ENCODE peak calls at places on chromosome 3, in six cellular contexts. Y, B, K, C, A and S are unnamed samples. For H3K27me3, the result is how much of the 10 kb centered on the place peaks cover.

GRCh38 chr3:50147861-50148260 is 7.3 kb upstream of the SEMA3F start:
- DNase-seq in C (no peak), K (no peak), B (no peak), Y (no peak), A (no peak), S (no peak)

GRCh38 chr3:113210608-113211369 is 568 bp upstream of the BOC start:
- DNase-seq in K (no peak), C (no peak), Y (peak), B (no peak), A (no peak), S (peak)

GRCh38 chr3:4492240-4493007 is 724 bp upstream of the ITPR1 start:
- DNase-seq in K (peak), C (peak), B (peak), A (peak), Y (peak), S (peak)

GRCh38 chr3:188432826-188433525 is 279.0 kb downstream of the LPP start:
- DNase-seq in C (no peak), B (no peak), Y (no peak), A (no peak), K (no peak), S (peak)

GRCh38 chr3:59425371-59425770 is 375.5 kb upstream of the CFAP20DC start:
- DNase-seq in K (no peak), Y (no peak), C (no peak), B (no peak), A (peak), S (no peak)

GRCh38 chr3:27213450-27213849 is 155.7 kb downstream of the NEK10 start:
- DNase-seq in C (no peak), B (no peak), Y (no peak), K (no peak), A (no peak), S (no peak)

GRCh38 chr3:101849714-101850326 is 506 bp downstream of the NFKBIZ start:
- DNase-seq in A (no peak), K (peak), B (peak), Y (peak), C (peak), S (no peak)

GRCh38 chr3:178226094-178226493 is 310.1 kb upstream of the KCNMB2 start:
- DNase-seq in C (no peak), Y (no peak), K (no peak), A (no peak), B (no peak), S (no peak)

GRCh38 chr3:192372627-192373026 is 354.7 kb downstream of the FGF12 start:
- DNase-seq in A (no peak), C (no peak), K (no peak), B (no peak), Y (no peak), S (no peak)

GRCh38 chr3:99635348-99635747 is 3.0 kb upstream of the COL8A1 start:
- DNase-seq in K (no peak), Y (no peak), B (no peak), C (no peak), A (no peak), S (no peak)

GRCh38 chr3:99637381-99638111 is 848 bp upstream of the COL8A1 start:
- DNase-seq in K (peak), B (no peak), A (no peak), Y (peak), C (no peak), S (no peak)

GRCh38 chr3:99634881-99635280 is 3.5 kb upstream of the COL8A1 start:
- DNase-seq in C (no peak), B (no peak), Y (no peak), A (no peak), K (no peak), S (no peak)

GRCh38 chr3:99638244-99638948 is at the start of gene COL8A1:
- DNase-seq in C (peak), B (no peak), Y (peak), A (peak), K (peak), S (peak)

DNA sequence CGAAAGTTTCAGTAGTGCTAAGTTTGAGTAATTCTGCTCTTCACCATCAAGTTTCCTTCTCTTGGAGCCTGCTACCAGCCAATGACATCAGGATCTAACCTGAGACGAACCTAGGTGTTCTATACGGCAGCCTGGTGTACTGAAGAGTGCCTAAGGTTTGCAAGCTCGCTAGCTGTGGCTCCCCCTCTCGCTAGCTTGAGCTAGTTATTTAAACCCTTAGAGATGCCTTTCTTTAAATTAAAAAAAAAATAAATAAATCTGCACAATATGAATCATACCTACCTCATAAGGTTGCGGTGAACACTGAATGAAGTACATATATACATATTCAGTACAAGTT is 1.4 kb upstream of the COL8A1 start:
- DNase-seq in C (no peak), K (no peak), B (no peak), A (peak), Y (no peak), S (no peak)
- H3K27me3 ChIP-seq in C (half or more), K (under half), B (under half), A (under half), Y (half or more), S (under half)

DNA sequence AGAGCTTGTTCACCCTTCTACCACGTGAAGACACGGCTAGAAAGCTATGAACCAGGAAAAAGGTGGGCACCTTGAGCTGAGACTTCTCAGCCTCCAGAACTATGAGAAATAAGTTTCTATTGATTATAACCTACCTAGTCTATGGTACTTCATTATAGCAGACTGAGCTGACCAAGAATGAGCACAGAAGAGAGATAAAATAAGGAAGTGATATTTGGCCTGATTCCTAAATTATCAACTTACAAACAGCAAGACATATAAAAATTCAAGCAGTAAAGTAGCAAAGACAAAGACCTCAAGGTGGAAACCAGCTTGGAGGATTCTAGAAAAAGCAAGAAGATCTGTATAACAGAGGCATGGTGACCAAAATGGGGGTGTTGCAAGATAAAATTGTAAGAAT is 63.9 kb upstream of the OSTN start:
- DNase-seq in C (no peak), A (no peak), Y (no peak), K (no peak), B (no peak), S (no peak)
- H3K27ac ChIP-seq in C (no peak), A (no peak), Y (no peak), K (no peak), B (no peak), S (no peak)

GRCh38 chr3:39264053-39264452 is 15.8 kb downstream of the CX3CR1 start:
- DNase-seq in C (no peak), Y (no peak), B (no peak), K (no peak), A (no peak), S (no peak)
- H3K27me3 ChIP-seq in C (under half), Y (under half), B (under half), K (under half), A (under half), S (under half)

DNA sequence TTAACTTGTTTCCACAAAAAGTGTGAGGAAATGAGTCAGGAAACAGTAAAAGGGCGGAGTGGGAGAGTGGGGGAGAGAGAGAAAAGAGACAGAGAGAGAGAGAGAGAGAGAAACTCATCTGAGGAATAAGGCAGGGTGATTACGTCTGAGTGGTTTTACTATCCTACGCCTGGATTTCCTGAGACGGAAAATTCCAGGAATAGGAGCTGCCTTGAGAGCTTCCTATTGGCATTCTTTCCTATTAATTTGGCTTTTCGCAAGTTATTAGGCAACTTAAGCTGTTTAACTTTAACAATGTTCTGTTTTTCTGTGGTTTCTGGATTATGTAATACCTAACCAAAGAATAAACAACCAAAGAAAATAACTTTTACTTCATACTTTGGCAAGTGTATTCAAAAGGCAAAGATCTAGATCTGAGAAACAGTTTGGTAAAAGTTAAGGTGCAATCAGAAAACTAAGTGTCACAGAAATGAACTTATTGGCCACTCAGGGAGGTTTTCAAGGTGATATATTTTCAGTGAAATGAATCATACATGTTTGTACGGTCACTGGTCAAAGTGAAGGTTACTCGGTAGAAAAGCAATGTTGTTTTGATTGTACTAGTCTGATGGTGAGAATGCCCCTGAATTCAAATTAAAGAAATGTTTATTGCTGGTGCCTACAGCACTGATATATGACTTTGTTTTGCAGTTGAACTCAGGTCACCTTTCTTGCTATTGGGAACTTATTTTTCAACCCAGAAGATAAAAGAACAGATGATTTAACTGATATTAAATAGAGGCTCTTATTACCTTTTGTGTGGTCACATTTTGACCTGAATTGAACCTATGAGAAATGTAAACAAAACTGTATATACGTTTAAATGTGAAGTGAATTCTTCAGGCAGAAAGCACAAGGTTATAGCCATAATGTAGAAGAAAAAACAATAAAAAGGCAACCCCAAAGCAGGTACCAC is 39.9 kb upstream of the TNFSF10 start:
- DNase-seq in A (no peak), B (no peak), Y (no peak), K (no peak), C (no peak), S (peak)
- H3K27ac ChIP-seq in A (peak), B (peak), Y (no peak), K (peak), C (peak), S (peak)

GRCh38 chr3:72099331-72100061 is 314.5 kb upstream of the PROK2 start:
- DNase-seq in C (no peak), B (no peak), K (no peak), Y (no peak), A (no peak), S (no peak)

GRCh38 chr3:72102057-72102711 is 317.2 kb upstream of the PROK2 start:
- DNase-seq in Y (no peak), K (no peak), B (no peak), A (no peak), C (no peak), S (no peak)

GRCh38 chr3:72100062-72100511 is 315.1 kb upstream of the PROK2 start:
- DNase-seq in K (no peak), Y (peak), A (no peak), B (no peak), C (no peak), S (no peak)

GRCh38 chr3:72101538-72101937 is 316.6 kb upstream of the PROK2 start:
- DNase-seq in A (no peak), B (no peak), K (no peak), Y (no peak), C (no peak), S (no peak)

DNA sequence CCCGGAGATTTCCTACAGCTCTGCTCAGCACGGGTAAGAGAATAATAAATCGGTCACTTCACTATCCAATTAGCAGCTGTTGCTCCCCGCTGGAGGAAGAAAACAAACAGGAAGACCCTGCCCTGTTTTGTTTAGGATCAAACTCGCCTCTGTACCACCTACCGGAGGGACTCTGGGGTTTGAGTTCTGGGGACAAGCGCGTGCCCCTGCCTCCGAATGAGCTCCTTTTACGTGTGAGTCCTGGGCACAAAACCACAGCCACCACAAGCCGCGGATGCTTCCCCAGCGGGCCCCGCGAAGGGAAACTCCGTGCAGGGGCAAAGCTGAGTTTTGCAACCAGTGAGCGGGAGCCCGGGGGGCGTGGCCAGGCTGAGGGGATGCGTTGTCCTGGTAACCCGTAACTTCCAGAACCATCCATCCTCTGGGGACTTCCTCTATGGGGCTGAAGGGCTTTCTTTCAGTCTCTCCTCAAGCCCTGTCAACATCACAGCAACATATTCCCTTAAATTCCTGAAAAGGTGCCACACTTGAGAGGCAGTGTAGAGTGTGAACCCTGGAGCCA is 315.8 kb upstream of the PROK2 start:
- DNase-seq in Y (peak), B (peak), K (peak), C (peak), A (no peak), S (peak)
- H3K27me3 ChIP-seq in Y (under half), B (under half), K (under half), C (under half), A (under half), S (under half)